ENCODE peak calls at places on chromosomes 16 and 17, in five cellular contexts. N is neural progenitor cell; R is activated CD8-positive, alpha-beta memory T cell treated with anti-CD3 and anti-CD28 coated beads for 4 hours; O is stimulated activated CD4-positive, alpha-beta T cell treated with anti-CD3 and anti-CD28 coated beads, Interleukin-4, amount 100 ng/mL, for 1 hour; S is Ammon's horn. C is an unnamed sample.

GRCh38 chr16:77171750-77172635 is 19.0 kb upstream of the MON1B start:
- DNase-seq in O (no peak), N (peak; percentile 75), R (no peak), S (peak; percentile 67), C (peak; percentile 82)

GRCh38 chr16:50302472-50303005 is 36.2 kb downstream of the ADCY7 start:
- DNase-seq in R (no peak), N (no peak), O (no peak), S (no peak), C (no peak)

GRCh38 chr17:44664867-44665266 is 8.6 kb downstream of the MEIOC start:
- DNase-seq in O (no peak), R (no peak), N (no peak), S (no peak), C (no peak)

GRCh38 chr17:292016-292415 is 60.6 kb downstream of the RPH3AL start:
- DNase-seq in O (no peak), N (no peak), S (no peak), R (no peak), C (no peak)

GRCh38 chr17:17356931-17357270 is 53.7 kb downstream of the NT5M start:
- DNase-seq in O (no peak), S (no peak), R (no peak), N (no peak), C (no peak)

GRCh38 chr16:20611975-20612471 is 35.9 kb upstream of the ACSM2B start:
- DNase-seq in O (no peak), S (peak; percentile 23), R (no peak), N (no peak), C (no peak)

GRCh38 chr17:82392209-82392920 is 20.8 kb downstream of the UTS2R start:
- DNase-seq in R (no peak), N (no peak), S (no peak), O (no peak), C (no peak)

GRCh38 chr17:77899494-77899893 is 59.0 kb upstream of the TNRC6C start:
- DNase-seq in N (peak; percentile 1), R (no peak), S (no peak), O (no peak), C (no peak)

GRCh38 chr17:47967607-47968252 is 3.2 kb upstream of the CDK5RAP3 start:
- DNase-seq in N (no peak), O (no peak), S (no peak), R (no peak), C (no peak)

GRCh38 chr16:89737341-89738071 is 16.2 kb downstream of the ZNF276 start:
- DNase-seq in R (no peak), S (no peak), N (no peak), O (peak; percentile 47), C (no peak)

GRCh38 chr16:54316095-54316494 is 29.5 kb upstream of the IRX3 start:
- DNase-seq in S (no peak), R (no peak), N (no peak), O (no peak), C (no peak)

GRCh38 chr16:25478476-25478875 is 213.3 kb upstream of the HS3ST4 start:
- DNase-seq in S (no peak), N (no peak), R (no peak), O (no peak), C (no peak)

GRCh38 chr17:49469831-49470568 is 25.1 kb upstream of the NGFR start:
- DNase-seq in S (no peak), N (peak; percentile 85), O (no peak), R (no peak), C (peak; percentile 88)